ENCODE peak calls at places on chromosomes 4 and X, in four cellular contexts. One of them, this sample, is unnamed.

GRCh38 chr4:82787342-82787741 is 11.3 kb downstream of the SCD5 start:
- DNase-seq in SJSA1: no peak
- DNase-seq in fibroblast of pulmonary artery: no peak
- DNase-seq in body of pancreas: no peak
- DNase-seq in this sample: peak

GRCh38 chrX:130085551-130085986 is 24.7 kb downstream of the ELF4 start:
- DNase-seq in body of pancreas: no peak
- DNase-seq in SJSA1: no peak
- DNase-seq in fibroblast of pulmonary artery: peak
- DNase-seq in this sample: no peak

GRCh38 chr4:99483636-99484035 is 27.2 kb upstream of the C4orf17 start:
- DNase-seq in body of pancreas: no peak
- DNase-seq in fibroblast of pulmonary artery: peak
- DNase-seq in SJSA1: no peak
- DNase-seq in this sample: no peak

GRCh38 chr4:140238353-140239041 is 84.5 kb upstream of the MAML3 start:
- DNase-seq in body of pancreas: peak
- DNase-seq in SJSA1: peak
- DNase-seq in fibroblast of pulmonary artery: peak
- DNase-seq in this sample: peak

GRCh38 chrX:45749375-45749774 is 548.7 kb upstream of the DIPK2B start:
- DNase-seq in body of pancreas: no peak
- DNase-seq in SJSA1: no peak
- DNase-seq in fibroblast of pulmonary artery: peak
- DNase-seq in this sample: no peak

GRCh38 chr4:128061566-128062536 is 739 bp downstream of the LARP1B start:
- DNase-seq in fibroblast of pulmonary artery: peak
- DNase-seq in body of pancreas: peak
- DNase-seq in SJSA1: peak
- DNase-seq in this sample: peak

GRCh38 chrX:55715847-55716246 is 1.7 kb upstream of the RRAGB start:
- DNase-seq in fibroblast of pulmonary artery: no peak
- DNase-seq in body of pancreas: no peak
- DNase-seq in SJSA1: no peak
- DNase-seq in this sample: no peak

GRCh38 chrX:115582035-115582870 is 21.3 kb downstream of the PLS3 start:
- DNase-seq in fibroblast of pulmonary artery: no peak
- DNase-seq in body of pancreas: no peak
- DNase-seq in SJSA1: no peak
- DNase-seq in this sample: no peak

GRCh38 chr4:4386736-4387392 is at the start of gene NSG1:
- DNase-seq in SJSA1: no peak
- DNase-seq in fibroblast of pulmonary artery: peak
- DNase-seq in body of pancreas: peak
- DNase-seq in this sample: peak

GRCh38 chr4:4386296-4386735 is 586 bp upstream of the NSG1 start:
- DNase-seq in body of pancreas: no peak
- DNase-seq in SJSA1: no peak
- DNase-seq in fibroblast of pulmonary artery: peak
- DNase-seq in this sample: no peak

GRCh38 chr4:4388418-4388817 is 1.5 kb downstream of the NSG1 start:
- DNase-seq in fibroblast of pulmonary artery: no peak
- DNase-seq in SJSA1: no peak
- DNase-seq in body of pancreas: no peak
- DNase-seq in this sample: no peak

GRCh38 chr4:4388836-4389575 is 2.1 kb downstream of the NSG1 start:
- DNase-seq in SJSA1: no peak
- DNase-seq in body of pancreas: no peak
- DNase-seq in fibroblast of pulmonary artery: no peak
- DNase-seq in this sample: no peak

GRCh38 chr4:4387531-4388311 is 819 bp downstream of the NSG1 start:
- DNase-seq in body of pancreas: no peak
- DNase-seq in SJSA1: no peak
- DNase-seq in fibroblast of pulmonary artery: no peak
- DNase-seq in this sample: no peak
- H3K4me3 ChIP-seq in body of pancreas: no peak
- H3K4me3 ChIP-seq in SJSA1: no peak
- H3K4me3 ChIP-seq in fibroblast of pulmonary artery: peak
- H3K4me3 ChIP-seq in this sample: no peak

DNA sequence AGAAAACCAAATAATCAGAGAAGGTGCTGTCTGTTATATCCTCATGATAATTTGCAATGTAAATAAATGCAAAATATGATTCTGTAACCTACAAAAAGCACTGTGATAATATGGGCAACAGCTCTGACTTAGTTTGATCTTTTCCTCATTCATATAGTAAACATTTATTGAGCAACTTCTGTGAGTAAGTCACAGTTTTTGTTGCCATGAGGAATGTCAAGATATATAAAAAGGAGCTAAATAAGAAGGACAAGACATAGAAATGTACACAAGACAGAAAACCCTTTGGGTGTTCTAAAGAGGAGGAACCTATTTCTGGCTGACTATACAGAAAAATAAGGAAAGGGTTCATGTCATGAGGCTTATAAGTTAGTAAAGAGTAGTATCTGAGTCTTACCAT is 44.3 kb downstream of the ARSJ start:
- DNase-seq in body of pancreas: no peak
- DNase-seq in SJSA1: no peak
- DNase-seq in fibroblast of pulmonary artery: peak
- DNase-seq in this sample: no peak
- H3K4me3 ChIP-seq in body of pancreas: no peak
- H3K4me3 ChIP-seq in SJSA1: no peak
- H3K4me3 ChIP-seq in fibroblast of pulmonary artery: no peak
- H3K4me3 ChIP-seq in this sample: no peak

DNA sequence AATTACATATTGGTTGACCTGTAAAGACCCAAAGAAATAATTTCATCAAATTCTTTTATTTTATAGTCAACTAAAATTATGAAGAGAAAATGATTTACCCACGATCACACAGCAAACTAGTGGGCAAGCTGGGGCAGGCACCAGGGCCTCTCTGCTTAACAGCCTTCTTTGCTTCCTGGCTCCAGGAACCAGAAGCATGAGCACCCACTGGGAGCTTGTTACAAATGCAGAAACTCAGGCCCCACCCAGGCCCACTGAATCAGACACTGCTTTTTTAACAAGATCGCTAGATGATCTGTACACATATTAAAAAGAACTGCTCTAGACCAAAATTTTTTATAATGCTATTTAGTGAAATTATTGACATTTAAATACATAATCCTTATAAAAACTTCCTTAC is 95.0 kb downstream of the GEMIN8 start:
- DNase-seq in body of pancreas: no peak
- DNase-seq in SJSA1: no peak
- DNase-seq in fibroblast of pulmonary artery: no peak
- DNase-seq in this sample: no peak
- H3K4me3 ChIP-seq in body of pancreas: no peak
- H3K4me3 ChIP-seq in SJSA1: no peak
- H3K4me3 ChIP-seq in fibroblast of pulmonary artery: no peak
- H3K4me3 ChIP-seq in this sample: no peak

DNA sequence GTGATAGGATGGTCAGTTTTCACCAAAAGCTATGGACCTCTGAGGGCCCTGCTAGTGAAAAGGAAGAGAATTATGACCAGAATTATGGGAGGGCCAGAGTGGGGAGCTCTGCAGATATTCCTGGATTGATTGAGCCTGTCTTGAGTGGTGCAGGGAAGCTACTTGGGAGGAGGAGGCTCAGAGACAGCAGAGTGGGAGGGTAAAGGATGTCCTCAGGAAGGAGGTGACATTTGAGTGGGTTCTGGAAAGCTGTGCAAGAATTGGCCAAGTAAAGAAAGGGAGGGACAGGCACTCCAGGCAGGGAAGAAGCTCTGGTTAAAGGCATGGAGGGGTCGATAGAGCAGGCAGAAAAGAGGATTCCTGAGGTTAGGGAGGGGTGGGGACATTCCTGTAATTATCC is 24.1 kb downstream of the RNF4 start:
- DNase-seq in body of pancreas: no peak
- DNase-seq in SJSA1: no peak
- DNase-seq in fibroblast of pulmonary artery: no peak
- DNase-seq in this sample: no peak
- H3K4me3 ChIP-seq in body of pancreas: no peak
- H3K4me3 ChIP-seq in SJSA1: no peak
- H3K4me3 ChIP-seq in fibroblast of pulmonary artery: no peak
- H3K4me3 ChIP-seq in this sample: no peak

This sample was measured in MG63.